ENCODE peak calls at places on chromosomes 13 and 19, in four cellular contexts. C, G, H and J are unnamed samples.

GRCh38 chr13:52785721-52786120 is 46.1 kb upstream of the CNMD start:
- DNase-seq in C (no peak), G (no peak), H (no peak), J (no peak)

GRCh38 chr13:110503037-110503901 is 58.3 kb downstream of the RAB20 start:
- DNase-seq in C (no peak), G (no peak), H (peak; percentile 58), J (no peak)

GRCh38 chr19:46022431-46023310 is at the start of gene PGLYRP1:
- DNase-seq in C (no peak), G (no peak), H (no peak), J (no peak)

GRCh38 chr19:18406749-18407148 is 9.3 kb upstream of the LRRC25 start:
- DNase-seq in C (no peak), G (no peak), H (no peak), J (no peak)

GRCh38 chr19:3687774-3688706 is 12.2 kb downstream of the PIP5K1C start:
- DNase-seq in C (no peak), G (no peak), H (peak; percentile 70), J (no peak)

GRCh38 chr13:87376081-87376480 is 295.1 kb upstream of the SLITRK5 start:
- DNase-seq in C (no peak), G (no peak), H (no peak), J (no peak)

GRCh38 chr19:3275068-3275582 is 50.7 kb downstream of the CELF5 start:
- DNase-seq in C (peak; percentile 46), G (no peak), H (no peak), J (peak; percentile 34)

GRCh38 chr19:1512671-1513491 is at the start of gene ADAMTSL5:
- DNase-seq in C (peak; percentile 77), G (peak; percentile 32), H (no peak), J (peak; percentile 44)

GRCh38 chr13:98103531-98103930 is 39.4 kb upstream of the FARP1 start:
- DNase-seq in C (no peak), G (no peak), H (no peak), J (no peak)

GRCh38 chr19:6211632-6212402 is 68.0 kb downstream of the MLLT1 start:
- DNase-seq in C (no peak), G (no peak), H (peak; percentile 34), J (no peak)

GRCh38 chr13:47008318-47008717 is 111.5 kb upstream of the HTR2A start:
- DNase-seq in C (no peak), G (no peak), H (no peak), J (no peak)

GRCh38 chr19:39865186-39865585 is 19.0 kb upstream of the FBL start:
- DNase-seq in C (no peak), G (no peak), H (no peak), J (no peak)

GRCh38 chr13:106736941-106737340 is 169.0 kb upstream of the ARGLU1 start:
- DNase-seq in C (no peak), G (no peak), H (no peak), J (no peak)

GRCh38 chr13:106078191-106078590 is 457.3 kb downstream of the EFNB2 start:
- DNase-seq in C (no peak), G (no peak), H (no peak), J (no peak)

GRCh38 chr13:60080871-60081270 is 82.9 kb downstream of the DIAPH3 start:
- DNase-seq in C (no peak), G (no peak), H (no peak), J (no peak)

GRCh38 chr19:23758187-23759074 is at the start of gene ZNF681:
- DNase-seq in C (peak; percentile 75), G (peak; percentile 61), H (peak; percentile 95), J (peak; percentile 93)

GRCh38 chr19:15563325-15563794 is 51.7 kb upstream of the CYP4F8 start:
- DNase-seq in C (no peak), G (no peak), H (no peak), J (no peak)

GRCh38 chr19:2271516-2272103 is 10.4 kb downstream of the PEAK3 start:
- DNase-seq in C (no peak), G (no peak), H (peak; percentile 63), J (no peak)

GRCh38 chr13:36432106-36432544 is at the start of gene CCNA1:
- DNase-seq in C (no peak), G (no peak), H (no peak), J (no peak)